ENCODE peak calls at places on chromosomes 12 and 14, in five cellular contexts. One of them, this sample, is unnamed.
A peak's percentile ranks its signal among the peaks of the same experiment; 100 is the strongest.

GRCh38 chr12:122021193-122021821 is 377 bp upstream of the BCL7A start:
- DNase-seq in AG08395: peak; percentile 28
- DNase-seq in A172: no peak
- DNase-seq in activated naive CD8-positive, alpha-beta T cell treated with anti-CD3 and anti-CD28 coated beads for 36 hours: peak; percentile 24
- DNase-seq in activated CD4-positive, alpha-beta T cell treated with anti-CD3 and anti-CD28 coated beads, Interleukin-2, amount 50 U/mL, for 1 hour: no peak
- DNase-seq in this sample: no peak

GRCh38 chr12:122423258-122424165 is 1.0 kb upstream of the CLIP1 start:
- DNase-seq in AG08395: no peak
- DNase-seq in A172: peak; percentile 66
- DNase-seq in activated naive CD8-positive, alpha-beta T cell treated with anti-CD3 and anti-CD28 coated beads for 36 hours: no peak
- DNase-seq in activated CD4-positive, alpha-beta T cell treated with anti-CD3 and anti-CD28 coated beads, Interleukin-2, amount 50 U/mL, for 1 hour: no peak
- DNase-seq in this sample: peak; percentile 46

GRCh38 chr14:52473557-52473956 is 78.7 kb downstream of the TXNDC16 start:
- DNase-seq in AG08395: peak; percentile 20
- DNase-seq in A172: peak; percentile 16
- DNase-seq in activated naive CD8-positive, alpha-beta T cell treated with anti-CD3 and anti-CD28 coated beads for 36 hours: no peak
- DNase-seq in activated CD4-positive, alpha-beta T cell treated with anti-CD3 and anti-CD28 coated beads, Interleukin-2, amount 50 U/mL, for 1 hour: no peak
- DNase-seq in this sample: peak; percentile 17

GRCh38 chr12:120361506-120362208 is 7.3 kb downstream of the MSI1 start:
- DNase-seq in AG08395: peak; percentile 85
- DNase-seq in A172: no peak
- DNase-seq in activated naive CD8-positive, alpha-beta T cell treated with anti-CD3 and anti-CD28 coated beads for 36 hours: peak; percentile 60
- DNase-seq in activated CD4-positive, alpha-beta T cell treated with anti-CD3 and anti-CD28 coated beads, Interleukin-2, amount 50 U/mL, for 1 hour: no peak
- DNase-seq in this sample: no peak

GRCh38 chr12:26651566-26652188 is 181.3 kb downstream of the ITPR2 start:
- DNase-seq in AG08395: peak; percentile 81
- DNase-seq in A172: peak; percentile 70
- DNase-seq in activated naive CD8-positive, alpha-beta T cell treated with anti-CD3 and anti-CD28 coated beads for 36 hours: peak; percentile 35
- DNase-seq in activated CD4-positive, alpha-beta T cell treated with anti-CD3 and anti-CD28 coated beads, Interleukin-2, amount 50 U/mL, for 1 hour: no peak
- DNase-seq in this sample: peak; percentile 43

GRCh38 chr14:105885561-105886320 is 359.4 kb downstream of the TMEM121 start:
- DNase-seq in AG08395: no peak
- DNase-seq in A172: no peak
- DNase-seq in activated naive CD8-positive, alpha-beta T cell treated with anti-CD3 and anti-CD28 coated beads for 36 hours: no peak
- DNase-seq in activated CD4-positive, alpha-beta T cell treated with anti-CD3 and anti-CD28 coated beads, Interleukin-2, amount 50 U/mL, for 1 hour: no peak
- DNase-seq in this sample: no peak

GRCh38 chr12:78293039-78293686 is 462.5 kb downstream of the NAV3 start:
- DNase-seq in AG08395: no peak
- DNase-seq in A172: peak; percentile 31
- DNase-seq in activated naive CD8-positive, alpha-beta T cell treated with anti-CD3 and anti-CD28 coated beads for 36 hours: no peak
- DNase-seq in activated CD4-positive, alpha-beta T cell treated with anti-CD3 and anti-CD28 coated beads, Interleukin-2, amount 50 U/mL, for 1 hour: no peak
- DNase-seq in this sample: peak; percentile 36

GRCh38 chr12:69000069-69000468 is 67.1 kb upstream of the CPM start:
- DNase-seq in AG08395: no peak
- DNase-seq in A172: peak; percentile 11
- DNase-seq in activated naive CD8-positive, alpha-beta T cell treated with anti-CD3 and anti-CD28 coated beads for 36 hours: no peak
- DNase-seq in activated CD4-positive, alpha-beta T cell treated with anti-CD3 and anti-CD28 coated beads, Interleukin-2, amount 50 U/mL, for 1 hour: no peak
- DNase-seq in this sample: no peak

GRCh38 chr12:128727999-128728398 is 95.8 kb downstream of the SLC15A4 start:
- DNase-seq in AG08395: no peak
- DNase-seq in A172: no peak
- DNase-seq in activated naive CD8-positive, alpha-beta T cell treated with anti-CD3 and anti-CD28 coated beads for 36 hours: no peak
- DNase-seq in activated CD4-positive, alpha-beta T cell treated with anti-CD3 and anti-CD28 coated beads, Interleukin-2, amount 50 U/mL, for 1 hour: no peak
- DNase-seq in this sample: no peak

GRCh38 chr12:93378373-93379310 is 917 bp downstream of the NUDT4 start:
- DNase-seq in AG08395: peak; percentile 63
- DNase-seq in A172: peak; percentile 40
- DNase-seq in activated naive CD8-positive, alpha-beta T cell treated with anti-CD3 and anti-CD28 coated beads for 36 hours: peak; percentile 69
- DNase-seq in activated CD4-positive, alpha-beta T cell treated with anti-CD3 and anti-CD28 coated beads, Interleukin-2, amount 50 U/mL, for 1 hour: peak; percentile 53
- DNase-seq in this sample: peak; percentile 37

GRCh38 chr12:89311703-89312293 is 40.5 kb downstream of the DUSP6 start:
- DNase-seq in AG08395: no peak
- DNase-seq in A172: no peak
- DNase-seq in activated naive CD8-positive, alpha-beta T cell treated with anti-CD3 and anti-CD28 coated beads for 36 hours: no peak
- DNase-seq in activated CD4-positive, alpha-beta T cell treated with anti-CD3 and anti-CD28 coated beads, Interleukin-2, amount 50 U/mL, for 1 hour: no peak
- DNase-seq in this sample: no peak